ENCODE peak calls at places on chromosomes 16 and 17, in six cellular contexts. D, X, L, Y, Z and C are unnamed samples.

GRCh38 chr17:66840061-66840460 is 5.1 kb downstream of the CACNG5 start:
- DNase-seq in X (no peak), L (no peak), Y (no peak), D (no peak), Z (no peak), C (no peak)

GRCh38 chr17:38667099-38667786 is 7.5 kb downstream of the EPOP start:
- DNase-seq in Z (no peak), Y (peak; percentile 44), L (peak; percentile 73), X (peak; percentile 74), D (peak; percentile 60), C (peak; percentile 35)

GRCh38 chr17:37671813-37672544 is 28.7 kb upstream of the DDX52 start:
- DNase-seq in Z (no peak), X (no peak), L (no peak), D (peak; percentile 75), Y (no peak), C (peak; percentile 92)

GRCh38 chr16:56481468-56482112 is 30.2 kb downstream of the OGFOD1 start:
- DNase-seq in X (no peak), Y (no peak), D (no peak), Z (no peak), L (no peak), C (no peak)

GRCh38 chr17:46125831-46126230 is 67.4 kb downstream of the KANSL1 start:
- DNase-seq in Z (no peak), Y (no peak), X (no peak), L (no peak), D (no peak), C (no peak)

GRCh38 chr17:50589112-50589712 is 28.7 kb downstream of the CACNA1G start:
- DNase-seq in Y (no peak), Z (no peak), X (no peak), D (no peak), L (no peak), C (peak; percentile 89)

GRCh38 chr17:74123350-74123749 is 80.1 kb upstream of the RPL38 start:
- DNase-seq in D (no peak), X (no peak), Y (no peak), Z (no peak), L (no peak), C (no peak)

GRCh38 chr17:20189322-20189721 is 180.2 kb downstream of the SPECC1 start:
- DNase-seq in X (peak; percentile 50), Y (no peak), L (no peak), Z (no peak), D (no peak), C (no peak)

GRCh38 chr17:14209215-14209614 is 27.4 kb downstream of the CDRT15 start:
- DNase-seq in Y (no peak), X (no peak), L (no peak), D (no peak), Z (no peak), C (no peak)

GRCh38 chr16:2858245-2859025 is 465 bp upstream of the PRSS22 start:
- DNase-seq in X (no peak), Z (no peak), Y (no peak), L (no peak), D (no peak), C (peak; percentile 73)

GRCh38 chr17:29617481-29618271 is 5.0 kb downstream of the CORO6 start:
- DNase-seq in X (peak; percentile 90), L (peak; percentile 83), Z (no peak), Y (peak; percentile 89), D (no peak), C (peak; percentile 60)

GRCh38 chr17:7060165-7060890 is 16.4 kb upstream of the SLC16A11 start:
- DNase-seq in X (no peak), D (no peak), Z (no peak), L (no peak), Y (peak; percentile 36), C (no peak)

GRCh38 chr16:89561195-89562026 is 929 bp downstream of the RPL13 start:
- DNase-seq in X (no peak), D (no peak), L (no peak), Z (no peak), Y (no peak), C (no peak)

GRCh38 chr16:3564130-3564888 is 12.9 kb downstream of the NLRC3 start:
- DNase-seq in Y (no peak), L (no peak), X (no peak), D (no peak), Z (no peak), C (no peak)

GRCh38 chr17:65366102-65366844 is 195.2 kb downstream of the AXIN2 start:
- DNase-seq in Y (peak; percentile 65), L (no peak), X (no peak), Z (no peak), D (no peak), C (no peak)

GRCh38 chr17:64357191-64357981 is 33.3 kb downstream of the PECAM1 start:
- DNase-seq in D (peak; percentile 39), X (peak; percentile 68), Z (no peak), L (peak; percentile 75), Y (no peak), C (no peak)

GRCh38 chr17:37802712-37803416 is 58.0 kb upstream of the HNF1B start:
- DNase-seq in L (no peak), X (peak; percentile 68), D (no peak), Z (no peak), Y (no peak), C (no peak)

GRCh38 chr17:45963258-45963657 is 35.8 kb upstream of the STH start:
- DNase-seq in Z (no peak), L (no peak), Y (no peak), X (no peak), D (no peak), C (no peak)

GRCh38 chr17:12769981-12770380 is 19.3 kb upstream of the ARHGAP44 start:
- DNase-seq in X (no peak), Y (no peak), D (no peak), Z (no peak), L (no peak), C (no peak)

GRCh38 chr16:58509256-58510096 is 5.8 kb upstream of the SETD6 start:
- DNase-seq in L (peak; percentile 9), D (no peak), X (no peak), Y (no peak), Z (no peak), C (no peak)

GRCh38 chr17:15103785-15104184 is 161.3 kb downstream of the PMP22 start:
- DNase-seq in Z (no peak), Y (no peak), D (no peak), L (no peak), X (no peak), C (no peak)

GRCh38 chr17:72349508-72350472 is 229.0 kb downstream of the SOX9 start:
- DNase-seq in Z (no peak), Y (no peak), D (no peak), X (no peak), L (no peak), C (peak; percentile 44)

GRCh38 chr16:16907089-16907488 is 528.1 kb downstream of the NPIPA7 start:
- DNase-seq in Y (no peak), Z (no peak), X (no peak), D (no peak), L (no peak), C (no peak)

GRCh38 chr17:68594552-68594951 is 6.6 kb downstream of the FAM20A start:
- DNase-seq in Y (no peak), D (no peak), L (no peak), X (no peak), Z (no peak), C (no peak)

GRCh38 chr17:76145231-76146052 is 4.4 kb upstream of the FOXJ1 start:
- DNase-seq in X (peak; percentile 49), D (no peak), Y (peak; percentile 34), Z (no peak), L (no peak), C (no peak)

GRCh38 chr17:17922198-17922901 is 49.9 kb downstream of the TOM1L2 start:
- DNase-seq in Z (no peak), X (no peak), L (no peak), Y (no peak), D (no peak), C (peak; percentile 10)

GRCh38 chr17:67639555-67639954 is 78.2 kb upstream of the NOL11 start:
- DNase-seq in X (no peak), Z (no peak), L (peak; percentile 38), D (no peak), Y (no peak), C (no peak)

GRCh38 chr16:20073203-20074088 is at the start of gene GPR139:
- DNase-seq in Y (no peak), D (no peak), L (no peak), Z (no peak), X (no peak), C (no peak)

GRCh38 chr16:84266451-84266850 is 26.6 kb upstream of the KCNG4 start:
- DNase-seq in X (peak; percentile 49), D (no peak), Z (no peak), L (peak; percentile 56), Y (no peak), C (no peak)

GRCh38 chr17:31394544-31394943 is 3.1 kb downstream of the RAB11FIP4 start:
- DNase-seq in X (peak; percentile 78), Y (no peak), Z (no peak), D (peak; percentile 14), L (peak; percentile 73), C (no peak)

GRCh38 chr16:88548131-88548874 is 21.9 kb upstream of the ZC3H18 start:
- DNase-seq in D (no peak), Y (no peak), X (no peak), L (no peak), Z (no peak), C (no peak)

GRCh38 chr17:44438634-44439033 is 49.2 kb upstream of the ITGA2B start:
- DNase-seq in Y (no peak), X (no peak), D (no peak), L (no peak), Z (no peak), C (no peak)

GRCh38 chr16:50302472-50303005 is 36.2 kb downstream of the ADCY7 start:
- DNase-seq in X (peak; percentile 34), Z (no peak), L (no peak), Y (no peak), D (no peak), C (no peak)